ENCODE peak calls at places on chromosomes 4 and X, in eight cellular contexts. One of them, this sample, is unnamed. For H3K27me3, the result is how much of the 10 kb centered on the place peaks cover.

GRCh38 chr4:186593587-186593973 is 38.2 kb upstream of the MTNR1A start:
- DNase-seq in right atrium auricular region: no peak
- DNase-seq in NT2/D1: no peak
- DNase-seq in iPS DF 6.9: no peak
- DNase-seq in ascending aorta: no peak
- DNase-seq in fibroblast of lung: no peak
- DNase-seq in suprapubic skin: no peak
- DNase-seq in MM.1S: no peak
- DNase-seq in this sample: no peak

GRCh38 chrX:129831486-129831885 is 12.2 kb downstream of the ZDHHC9 start:
- DNase-seq in right atrium auricular region: no peak
- DNase-seq in NT2/D1: no peak
- DNase-seq in iPS DF 6.9: no peak
- DNase-seq in ascending aorta: no peak
- DNase-seq in fibroblast of lung: no peak
- DNase-seq in suprapubic skin: no peak
- DNase-seq in MM.1S: no peak
- DNase-seq in this sample: no peak

GRCh38 chr4:111991797-111992196 is 153.5 kb upstream of the FAM241A start:
- DNase-seq in right atrium auricular region: no peak
- DNase-seq in NT2/D1: no peak
- DNase-seq in iPS DF 6.9: no peak
- DNase-seq in ascending aorta: no peak
- DNase-seq in fibroblast of lung: peak
- DNase-seq in suprapubic skin: no peak
- DNase-seq in MM.1S: no peak
- DNase-seq in this sample: no peak

GRCh38 chr4:81470456-81471327 is 1.0 kb downstream of the RASGEF1B start:
- DNase-seq in right atrium auricular region: peak
- DNase-seq in NT2/D1: no peak
- DNase-seq in iPS DF 6.9: no peak
- DNase-seq in ascending aorta: peak
- DNase-seq in fibroblast of lung: no peak
- DNase-seq in suprapubic skin: peak
- DNase-seq in MM.1S: peak
- DNase-seq in this sample: peak

GRCh38 chr4:48667148-48667547 is 112.9 kb downstream of the FRYL start:
- DNase-seq in right atrium auricular region: no peak
- DNase-seq in NT2/D1: no peak
- DNase-seq in iPS DF 6.9: no peak
- DNase-seq in ascending aorta: no peak
- DNase-seq in fibroblast of lung: no peak
- DNase-seq in suprapubic skin: no peak
- DNase-seq in MM.1S: no peak
- DNase-seq in this sample: no peak

GRCh38 chr4:151407466-151408379 is 1.3 kb upstream of the FHIP1A start:
- DNase-seq in right atrium auricular region: no peak
- DNase-seq in NT2/D1: no peak
- DNase-seq in iPS DF 6.9: no peak
- DNase-seq in ascending aorta: no peak
- DNase-seq in fibroblast of lung: peak
- DNase-seq in suprapubic skin: peak
- DNase-seq in MM.1S: peak
- DNase-seq in this sample: peak

GRCh38 chrX:40083120-40083978 is 14.4 kb downstream of the BCOR start:
- DNase-seq in right atrium auricular region: no peak
- DNase-seq in NT2/D1: no peak
- DNase-seq in iPS DF 6.9: no peak
- DNase-seq in ascending aorta: no peak
- DNase-seq in fibroblast of lung: no peak
- DNase-seq in suprapubic skin: no peak
- DNase-seq in MM.1S: no peak
- DNase-seq in this sample: peak

GRCh38 chrX:95949588-95949987 is 735.1 kb upstream of the DIAPH2 start:
- DNase-seq in right atrium auricular region: no peak
- DNase-seq in NT2/D1: no peak
- DNase-seq in iPS DF 6.9: no peak
- DNase-seq in ascending aorta: no peak
- DNase-seq in fibroblast of lung: no peak
- DNase-seq in suprapubic skin: no peak
- DNase-seq in MM.1S: no peak
- DNase-seq in this sample: no peak

GRCh38 chr4:73156394-73156793 is 86.9 kb upstream of the COX18 start:
- DNase-seq in right atrium auricular region: no peak
- DNase-seq in NT2/D1: no peak
- DNase-seq in iPS DF 6.9: no peak
- DNase-seq in ascending aorta: no peak
- DNase-seq in fibroblast of lung: no peak
- DNase-seq in suprapubic skin: no peak
- DNase-seq in MM.1S: no peak
- DNase-seq in this sample: no peak

GRCh38 chr4:29711226-29711625 is 1008.9 kb upstream of the PCDH7 start:
- DNase-seq in right atrium auricular region: no peak
- DNase-seq in NT2/D1: no peak
- DNase-seq in iPS DF 6.9: no peak
- DNase-seq in ascending aorta: no peak
- DNase-seq in fibroblast of lung: peak
- DNase-seq in suprapubic skin: no peak
- DNase-seq in MM.1S: no peak
- DNase-seq in this sample: no peak

DNA sequence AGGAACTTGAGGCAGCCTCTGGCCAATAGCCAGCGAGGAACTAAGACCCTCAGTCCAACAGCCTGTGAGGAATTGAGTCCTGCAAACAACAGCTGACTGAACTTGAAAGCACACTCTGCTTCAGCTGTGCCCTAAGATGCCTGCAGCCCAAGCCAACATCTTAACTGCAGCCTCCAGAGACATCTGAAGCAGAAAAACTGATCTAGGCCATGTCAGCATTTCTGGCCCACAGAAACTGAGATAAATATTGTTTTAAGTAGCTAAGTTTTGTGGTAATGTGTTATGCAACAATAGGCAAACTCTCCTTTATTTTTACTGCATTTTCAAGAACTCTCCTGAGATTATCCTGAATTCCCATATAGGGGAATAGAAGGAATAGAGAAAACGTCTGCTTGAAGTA is 24.4 kb upstream of the PIGA start:
- DNase-seq in right atrium auricular region: no peak
- DNase-seq in NT2/D1: no peak
- DNase-seq in iPS DF 6.9: no peak
- DNase-seq in ascending aorta: no peak
- DNase-seq in fibroblast of lung: no peak
- DNase-seq in suprapubic skin: no peak
- DNase-seq in MM.1S: no peak
- DNase-seq in this sample: no peak
- H3K27me3 ChIP-seq in right atrium auricular region: under half
- H3K27me3 ChIP-seq in NT2/D1: under half
- H3K27me3 ChIP-seq in iPS DF 6.9: under half
- H3K27me3 ChIP-seq in ascending aorta: under half
- H3K27me3 ChIP-seq in fibroblast of lung: under half
- H3K27me3 ChIP-seq in suprapubic skin: under half
- H3K27me3 ChIP-seq in MM.1S: under half
- H3K27me3 ChIP-seq in this sample: under half

DNA sequence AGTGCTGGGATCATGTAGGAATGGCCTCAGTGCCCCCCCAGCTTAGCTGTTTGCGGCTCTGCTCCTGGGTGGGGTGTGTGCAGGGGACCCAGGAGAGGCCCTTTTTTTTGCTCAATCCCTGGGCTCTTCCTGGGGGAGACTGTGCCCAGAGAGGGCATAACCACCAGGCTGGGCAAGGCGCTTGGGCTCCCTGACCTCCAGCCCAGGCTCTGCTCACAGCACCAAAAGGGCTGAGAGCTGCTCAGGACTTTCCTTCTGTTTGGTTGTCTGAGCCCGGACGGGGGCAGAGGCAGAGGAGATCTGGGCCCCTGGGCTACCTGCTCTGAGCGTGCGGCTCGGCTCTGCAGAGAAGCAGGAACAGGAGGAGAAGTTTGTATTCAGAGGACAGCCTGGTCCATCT is 64.7 kb downstream of the PSAPL1 start:
- DNase-seq in right atrium auricular region: no peak
- DNase-seq in NT2/D1: no peak
- DNase-seq in iPS DF 6.9: no peak
- DNase-seq in ascending aorta: no peak
- DNase-seq in fibroblast of lung: no peak
- DNase-seq in suprapubic skin: no peak
- DNase-seq in MM.1S: no peak
- DNase-seq in this sample: no peak
- H3K27me3 ChIP-seq in right atrium auricular region: under half
- H3K27me3 ChIP-seq in NT2/D1: under half
- H3K27me3 ChIP-seq in iPS DF 6.9: under half
- H3K27me3 ChIP-seq in ascending aorta: under half
- H3K27me3 ChIP-seq in fibroblast of lung: under half
- H3K27me3 ChIP-seq in suprapubic skin: under half
- H3K27me3 ChIP-seq in MM.1S: half or more
- H3K27me3 ChIP-seq in this sample: under half

GRCh38 chr4:189198624-189199023 is 742.0 kb upstream of the FRG1 start:
- DNase-seq in right atrium auricular region: no peak
- DNase-seq in NT2/D1: no peak
- DNase-seq in iPS DF 6.9: no peak
- DNase-seq in ascending aorta: no peak
- DNase-seq in fibroblast of lung: no peak
- DNase-seq in suprapubic skin: no peak
- DNase-seq in MM.1S: no peak
- DNase-seq in this sample: no peak

GRCh38 chr4:189202869-189203271 is 737.8 kb upstream of the FRG1 start:
- DNase-seq in right atrium auricular region: no peak
- DNase-seq in NT2/D1: no peak
- DNase-seq in iPS DF 6.9: no peak
- DNase-seq in ascending aorta: no peak
- DNase-seq in fibroblast of lung: peak
- DNase-seq in suprapubic skin: no peak
- DNase-seq in MM.1S: no peak
- DNase-seq in this sample: no peak

GRCh38 chr4:189204616-189205015 is 736.1 kb upstream of the FRG1 start:
- DNase-seq in right atrium auricular region: no peak
- DNase-seq in NT2/D1: no peak
- DNase-seq in iPS DF 6.9: no peak
- DNase-seq in ascending aorta: no peak
- DNase-seq in fibroblast of lung: no peak
- DNase-seq in suprapubic skin: no peak
- DNase-seq in MM.1S: no peak
- DNase-seq in this sample: no peak

GRCh38 chr4:189200346-189200745 is 740.3 kb upstream of the FRG1 start:
- DNase-seq in right atrium auricular region: no peak
- DNase-seq in NT2/D1: no peak
- DNase-seq in iPS DF 6.9: no peak
- DNase-seq in ascending aorta: no peak
- DNase-seq in fibroblast of lung: no peak
- DNase-seq in suprapubic skin: no peak
- DNase-seq in MM.1S: no peak
- DNase-seq in this sample: no peak

GRCh38 chr4:189202182-189202868 is 738.3 kb upstream of the FRG1 start:
- DNase-seq in right atrium auricular region: peak
- DNase-seq in NT2/D1: peak
- DNase-seq in iPS DF 6.9: no peak
- DNase-seq in ascending aorta: no peak
- DNase-seq in fibroblast of lung: peak
- DNase-seq in suprapubic skin: peak
- DNase-seq in MM.1S: peak
- DNase-seq in this sample: peak
- H3K27me3 ChIP-seq in right atrium auricular region: under half
- H3K27me3 ChIP-seq in NT2/D1: under half
- H3K27me3 ChIP-seq in iPS DF 6.9: under half
- H3K27me3 ChIP-seq in ascending aorta: under half
- H3K27me3 ChIP-seq in fibroblast of lung: under half
- H3K27me3 ChIP-seq in suprapubic skin: under half
- H3K27me3 ChIP-seq in MM.1S: under half
- H3K27me3 ChIP-seq in this sample: under half

DNA sequence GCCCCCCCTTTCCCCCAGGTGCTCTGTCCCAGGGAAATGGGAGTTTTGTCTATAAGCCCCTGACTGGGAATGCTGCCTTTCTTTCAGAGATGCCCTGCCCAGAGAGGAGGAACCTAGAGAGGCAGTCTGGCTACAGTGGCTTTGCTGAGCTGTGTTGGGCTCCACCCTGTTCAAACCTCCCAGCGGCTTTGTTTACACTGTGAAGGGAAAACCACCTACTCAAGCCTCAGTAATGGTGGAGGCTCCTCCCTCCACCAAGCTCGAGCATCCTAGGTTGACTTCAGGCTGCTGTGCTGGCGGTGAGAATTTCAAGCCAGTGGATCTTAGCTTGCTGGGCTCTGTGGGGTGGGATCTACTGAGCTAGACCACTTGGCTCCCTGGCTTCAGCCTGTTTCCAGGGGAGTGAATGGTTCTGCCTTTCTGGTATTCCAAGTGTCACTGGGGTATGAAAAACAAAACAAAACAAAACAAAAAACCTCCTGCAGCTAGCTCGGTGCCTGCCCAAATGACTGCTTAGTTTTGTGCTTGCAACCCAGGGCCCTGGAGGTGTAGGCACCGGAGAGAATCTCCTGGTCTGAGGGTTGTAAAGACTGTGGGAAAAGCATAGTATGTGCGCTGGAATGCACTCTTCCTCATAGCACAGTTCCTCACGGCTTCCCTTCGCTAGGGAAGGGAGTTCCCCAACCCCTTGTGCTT is 41.7 kb downstream of the ITM2A start:
- DNase-seq in right atrium auricular region: no peak
- DNase-seq in NT2/D1: peak
- DNase-seq in iPS DF 6.9: no peak
- DNase-seq in ascending aorta: no peak
- DNase-seq in fibroblast of lung: no peak
- DNase-seq in suprapubic skin: no peak
- DNase-seq in MM.1S: peak
- DNase-seq in this sample: no peak
- H3K27me3 ChIP-seq in right atrium auricular region: under half
- H3K27me3 ChIP-seq in NT2/D1: under half
- H3K27me3 ChIP-seq in iPS DF 6.9: under half
- H3K27me3 ChIP-seq in ascending aorta: under half
- H3K27me3 ChIP-seq in fibroblast of lung: under half
- H3K27me3 ChIP-seq in suprapubic skin: under half
- H3K27me3 ChIP-seq in MM.1S: under half
- H3K27me3 ChIP-seq in this sample: under half

GRCh38 chrX:154805696-154806091 is 409 bp upstream of the MPP1 start:
- DNase-seq in right atrium auricular region: no peak
- DNase-seq in NT2/D1: no peak
- DNase-seq in iPS DF 6.9: no peak
- DNase-seq in ascending aorta: no peak
- DNase-seq in fibroblast of lung: peak
- DNase-seq in suprapubic skin: no peak
- DNase-seq in MM.1S: no peak
- DNase-seq in this sample: no peak

GRCh38 chrX:154800508-154801207 is 4.6 kb downstream of the MPP1 start:
- DNase-seq in right atrium auricular region: no peak
- DNase-seq in NT2/D1: no peak
- DNase-seq in iPS DF 6.9: no peak
- DNase-seq in ascending aorta: no peak
- DNase-seq in fibroblast of lung: no peak
- DNase-seq in suprapubic skin: no peak
- DNase-seq in MM.1S: no peak
- DNase-seq in this sample: no peak

GRCh38 chrX:154804564-154804956 is 725 bp downstream of the MPP1 start:
- DNase-seq in right atrium auricular region: no peak
- DNase-seq in NT2/D1: no peak
- DNase-seq in iPS DF 6.9: no peak
- DNase-seq in ascending aorta: no peak
- DNase-seq in fibroblast of lung: no peak
- DNase-seq in suprapubic skin: no peak
- DNase-seq in MM.1S: no peak
- DNase-seq in this sample: no peak

GRCh38 chrX:154804957-154805695 is at the start of gene MPP1:
- DNase-seq in right atrium auricular region: peak
- DNase-seq in NT2/D1: peak
- DNase-seq in iPS DF 6.9: no peak
- DNase-seq in ascending aorta: no peak
- DNase-seq in fibroblast of lung: peak
- DNase-seq in suprapubic skin: peak
- DNase-seq in MM.1S: peak
- DNase-seq in this sample: peak

GRCh38 chrX:154802838-154803410 is 2.4 kb downstream of the MPP1 start:
- DNase-seq in right atrium auricular region: no peak
- DNase-seq in NT2/D1: no peak
- DNase-seq in iPS DF 6.9: no peak
- DNase-seq in ascending aorta: no peak
- DNase-seq in fibroblast of lung: no peak
- DNase-seq in suprapubic skin: no peak
- DNase-seq in MM.1S: no peak
- DNase-seq in this sample: no peak
- H3K27me3 ChIP-seq in right atrium auricular region: under half
- H3K27me3 ChIP-seq in NT2/D1: under half
- H3K27me3 ChIP-seq in iPS DF 6.9: under half
- H3K27me3 ChIP-seq in ascending aorta: under half
- H3K27me3 ChIP-seq in fibroblast of lung: under half
- H3K27me3 ChIP-seq in suprapubic skin: under half
- H3K27me3 ChIP-seq in MM.1S: under half
- H3K27me3 ChIP-seq in this sample: under half

This sample was measured in right cardiac atrium.